ENCODE peak calls at places on chromosome 10, in nine cellular contexts. One of them, this sample, is unnamed.

GRCh38 chr10:104234934-104235333 is 2.8 kb upstream of the CFAP43 start:
- DNase-seq in tibial artery: no peak
- DNase-seq in lower lobe of right lung: no peak
- DNase-seq in heart left ventricle: no peak
- DNase-seq in GM12865: no peak
- DNase-seq in fibroblast of lung: no peak
- DNase-seq in omental fat pad: no peak
- DNase-seq in left colon: no peak
- DNase-seq in NCI-H187 treated with DMSO at 0.1 percent for 48 hours: no peak
- DNase-seq in this sample: no peak

GRCh38 chr10:8052970-8053445 is 1.5 kb upstream of the GATA3 start:
- DNase-seq in tibial artery: no peak
- DNase-seq in lower lobe of right lung: no peak
- DNase-seq in heart left ventricle: no peak
- DNase-seq in GM12865: no peak
- DNase-seq in fibroblast of lung: no peak
- DNase-seq in omental fat pad: no peak
- DNase-seq in left colon: no peak
- DNase-seq in NCI-H187 treated with DMSO at 0.1 percent for 48 hours: no peak
- DNase-seq in this sample: no peak

GRCh38 chr10:132064771-132065437 is 842 bp upstream of the JAKMIP3 start:
- DNase-seq in tibial artery: no peak
- DNase-seq in lower lobe of right lung: no peak
- DNase-seq in heart left ventricle: no peak
- DNase-seq in GM12865: no peak
- DNase-seq in fibroblast of lung: no peak
- DNase-seq in omental fat pad: no peak
- DNase-seq in left colon: no peak
- DNase-seq in NCI-H187 treated with DMSO at 0.1 percent for 48 hours: no peak
- DNase-seq in this sample: no peak

GRCh38 chr10:103197177-103197576 is 4.1 kb upstream of the NT5C2 start:
- DNase-seq in tibial artery: peak; percentile 74
- DNase-seq in lower lobe of right lung: peak; percentile 59
- DNase-seq in heart left ventricle: peak; percentile 74
- DNase-seq in GM12865: no peak
- DNase-seq in fibroblast of lung: peak; percentile 68
- DNase-seq in omental fat pad: no peak
- DNase-seq in left colon: no peak
- DNase-seq in NCI-H187 treated with DMSO at 0.1 percent for 48 hours: no peak
- DNase-seq in this sample: peak; percentile 53

GRCh38 chr10:117670116-117670515 is 127.6 kb downstream of the EMX2 start:
- DNase-seq in tibial artery: no peak
- DNase-seq in lower lobe of right lung: no peak
- DNase-seq in heart left ventricle: no peak
- DNase-seq in GM12865: no peak
- DNase-seq in fibroblast of lung: no peak
- DNase-seq in omental fat pad: no peak
- DNase-seq in left colon: no peak
- DNase-seq in NCI-H187 treated with DMSO at 0.1 percent for 48 hours: no peak
- DNase-seq in this sample: no peak

GRCh38 chr10:50310560-50311174 is 59.4 kb upstream of the ASAH2 start:
- DNase-seq in tibial artery: no peak
- DNase-seq in lower lobe of right lung: no peak
- DNase-seq in heart left ventricle: no peak
- DNase-seq in GM12865: peak; percentile 57
- DNase-seq in fibroblast of lung: no peak
- DNase-seq in omental fat pad: no peak
- DNase-seq in left colon: peak; percentile 46
- DNase-seq in NCI-H187 treated with DMSO at 0.1 percent for 48 hours: no peak
- DNase-seq in this sample: peak; percentile 63

GRCh38 chr10:12418725-12419278 is 69.5 kb downstream of the CAMK1D start:
- DNase-seq in tibial artery: peak; percentile 21
- DNase-seq in lower lobe of right lung: no peak
- DNase-seq in heart left ventricle: no peak
- DNase-seq in GM12865: no peak
- DNase-seq in fibroblast of lung: no peak
- DNase-seq in omental fat pad: no peak
- DNase-seq in left colon: no peak
- DNase-seq in NCI-H187 treated with DMSO at 0.1 percent for 48 hours: no peak
- DNase-seq in this sample: no peak

GRCh38 chr10:87674963-87675362 is 15.3 kb downstream of the PAPSS2 start:
- DNase-seq in tibial artery: no peak
- DNase-seq in lower lobe of right lung: no peak
- DNase-seq in heart left ventricle: no peak
- DNase-seq in GM12865: no peak
- DNase-seq in fibroblast of lung: peak; percentile 76
- DNase-seq in omental fat pad: no peak
- DNase-seq in left colon: no peak
- DNase-seq in NCI-H187 treated with DMSO at 0.1 percent for 48 hours: no peak
- DNase-seq in this sample: no peak

GRCh38 chr10:29239569-29240472 is 49.0 kb upstream of the LYZL1 start:
- DNase-seq in tibial artery: no peak
- DNase-seq in lower lobe of right lung: no peak
- DNase-seq in heart left ventricle: no peak
- DNase-seq in GM12865: peak; percentile 48
- DNase-seq in fibroblast of lung: no peak
- DNase-seq in omental fat pad: no peak
- DNase-seq in left colon: no peak
- DNase-seq in NCI-H187 treated with DMSO at 0.1 percent for 48 hours: no peak
- DNase-seq in this sample: no peak

GRCh38 chr10:22684707-22685106 is 29.7 kb downstream of the PIP4K2A start:
- DNase-seq in tibial artery: no peak
- DNase-seq in lower lobe of right lung: no peak
- DNase-seq in heart left ventricle: no peak
- DNase-seq in GM12865: peak; percentile 61
- DNase-seq in fibroblast of lung: no peak
- DNase-seq in omental fat pad: no peak
- DNase-seq in left colon: no peak
- DNase-seq in NCI-H187 treated with DMSO at 0.1 percent for 48 hours: no peak
- DNase-seq in this sample: no peak

GRCh38 chr10:53957401-53957800 is 843.6 kb downstream of the PCDH15 start:
- DNase-seq in tibial artery: no peak
- DNase-seq in lower lobe of right lung: no peak
- DNase-seq in heart left ventricle: no peak
- DNase-seq in GM12865: no peak
- DNase-seq in fibroblast of lung: no peak
- DNase-seq in omental fat pad: no peak
- DNase-seq in left colon: no peak
- DNase-seq in NCI-H187 treated with DMSO at 0.1 percent for 48 hours: no peak
- DNase-seq in this sample: no peak

GRCh38 chr10:91590904-91591791 is 41.7 kb downstream of the PPP1R3C start:
- DNase-seq in tibial artery: no peak
- DNase-seq in lower lobe of right lung: no peak
- DNase-seq in heart left ventricle: peak; percentile 64
- DNase-seq in GM12865: no peak
- DNase-seq in fibroblast of lung: peak; percentile 87
- DNase-seq in omental fat pad: no peak
- DNase-seq in left colon: peak; percentile 44
- DNase-seq in NCI-H187 treated with DMSO at 0.1 percent for 48 hours: no peak
- DNase-seq in this sample: no peak

GRCh38 chr10:33235271-33235884 is 99.1 kb downstream of the NRP1 start:
- DNase-seq in tibial artery: no peak
- DNase-seq in lower lobe of right lung: no peak
- DNase-seq in heart left ventricle: no peak
- DNase-seq in GM12865: no peak
- DNase-seq in fibroblast of lung: peak; percentile 34
- DNase-seq in omental fat pad: no peak
- DNase-seq in left colon: no peak
- DNase-seq in NCI-H187 treated with DMSO at 0.1 percent for 48 hours: no peak
- DNase-seq in this sample: no peak

GRCh38 chr10:126940670-126941069 is 35.4 kb downstream of the DOCK1 start:
- DNase-seq in tibial artery: no peak
- DNase-seq in lower lobe of right lung: no peak
- DNase-seq in heart left ventricle: no peak
- DNase-seq in GM12865: no peak
- DNase-seq in fibroblast of lung: no peak
- DNase-seq in omental fat pad: no peak
- DNase-seq in left colon: no peak
- DNase-seq in NCI-H187 treated with DMSO at 0.1 percent for 48 hours: no peak
- DNase-seq in this sample: no peak

GRCh38 chr10:343231-344215 is 208.3 kb downstream of the ZMYND11 start:
- DNase-seq in tibial artery: no peak
- DNase-seq in lower lobe of right lung: no peak
- DNase-seq in heart left ventricle: no peak
- DNase-seq in GM12865: no peak
- DNase-seq in fibroblast of lung: no peak
- DNase-seq in omental fat pad: no peak
- DNase-seq in left colon: no peak
- DNase-seq in NCI-H187 treated with DMSO at 0.1 percent for 48 hours: no peak
- DNase-seq in this sample: no peak

GRCh38 chr10:62594093-62594520 is 210.4 kb upstream of the ADO start:
- DNase-seq in tibial artery: peak; percentile 58
- DNase-seq in lower lobe of right lung: peak; percentile 63
- DNase-seq in heart left ventricle: peak; percentile 58
- DNase-seq in GM12865: peak; percentile 70
- DNase-seq in fibroblast of lung: peak; percentile 52
- DNase-seq in omental fat pad: no peak
- DNase-seq in left colon: peak; percentile 62
- DNase-seq in NCI-H187 treated with DMSO at 0.1 percent for 48 hours: no peak
- DNase-seq in this sample: peak; percentile 50

GRCh38 chr10:17423641-17424186 is 30.7 kb downstream of the ST8SIA6 start:
- DNase-seq in tibial artery: no peak
- DNase-seq in lower lobe of right lung: no peak
- DNase-seq in heart left ventricle: no peak
- DNase-seq in GM12865: no peak
- DNase-seq in fibroblast of lung: no peak
- DNase-seq in omental fat pad: no peak
- DNase-seq in left colon: no peak
- DNase-seq in NCI-H187 treated with DMSO at 0.1 percent for 48 hours: no peak
- DNase-seq in this sample: no peak

GRCh38 chr10:113603057-113603777 is 50.4 kb downstream of the HABP2 start:
- DNase-seq in tibial artery: no peak
- DNase-seq in lower lobe of right lung: no peak
- DNase-seq in heart left ventricle: peak; percentile 55
- DNase-seq in GM12865: no peak
- DNase-seq in fibroblast of lung: no peak
- DNase-seq in omental fat pad: no peak
- DNase-seq in left colon: no peak
- DNase-seq in NCI-H187 treated with DMSO at 0.1 percent for 48 hours: no peak
- DNase-seq in this sample: no peak

GRCh38 chr10:114876602-114877300 is 55.2 kb downstream of the FHIP2A start:
- DNase-seq in tibial artery: peak; percentile 33
- DNase-seq in lower lobe of right lung: peak; percentile 62
- DNase-seq in heart left ventricle: peak; percentile 57
- DNase-seq in GM12865: peak; percentile 70
- DNase-seq in fibroblast of lung: peak; percentile 44
- DNase-seq in omental fat pad: no peak
- DNase-seq in left colon: peak; percentile 62
- DNase-seq in NCI-H187 treated with DMSO at 0.1 percent for 48 hours: no peak
- DNase-seq in this sample: peak; percentile 36

GRCh38 chr10:112761256-112761655 is 188.8 kb upstream of the TCF7L2 start:
- DNase-seq in tibial artery: no peak
- DNase-seq in lower lobe of right lung: no peak
- DNase-seq in heart left ventricle: no peak
- DNase-seq in GM12865: no peak
- DNase-seq in fibroblast of lung: no peak
- DNase-seq in omental fat pad: no peak
- DNase-seq in left colon: no peak
- DNase-seq in NCI-H187 treated with DMSO at 0.1 percent for 48 hours: no peak
- DNase-seq in this sample: no peak

GRCh38 chr10:121791761-121792160 is 136.1 kb downstream of the ATE1 start:
- DNase-seq in tibial artery: no peak
- DNase-seq in lower lobe of right lung: no peak
- DNase-seq in heart left ventricle: no peak
- DNase-seq in GM12865: no peak
- DNase-seq in fibroblast of lung: peak; percentile 82
- DNase-seq in omental fat pad: no peak
- DNase-seq in left colon: no peak
- DNase-seq in NCI-H187 treated with DMSO at 0.1 percent for 48 hours: no peak
- DNase-seq in this sample: no peak

This sample was measured in stimulated activated effector memory CD8-positive, alpha-beta T cell treated with anti-CD3 and anti-CD28 coated beads, Interleukin-12 subunit alpha, Interleukin-12 subunit beta, amount 100 ng/mL, for 72 hours.